ENCODE peak calls at places on chromosome 13, in four cellular contexts. W is HEK293T; J is stimulated activated CD4-positive, alpha-beta T cell treated with anti-CD3 and anti-CD28 coated beads, Interleukin-12 subunit alpha, Interleukin-12 subunit beta, amount 100 ng/mL, for 24 hours; U is CD8-positive, alpha-beta memory T cell. T is an unnamed sample.
A peak's percentile ranks its signal among the peaks of the same experiment; 100 is the strongest.

GRCh38 chr13:40181203-40181845 is 485.1 kb downstream of the FOXO1 start:
- DNase-seq in J (no peak), U (no peak), W (peak; percentile 18), T (no peak)

GRCh38 chr13:81326913-81327312 is 986.0 kb upstream of the SPRY2 start:
- DNase-seq in U (no peak), W (no peak), J (no peak), T (no peak)

GRCh38 chr13:21583496-21583895 is 20.5 kb downstream of the MICU2 start:
- DNase-seq in U (no peak), J (no peak), W (no peak), T (no peak)

GRCh38 chr13:36709136-36709895 is 35.5 kb downstream of the SERTM1 start:
- DNase-seq in J (no peak), W (no peak), U (no peak), T (no peak)

GRCh38 chr13:99308481-99309087 is 1.4 kb upstream of the GPR183 start:
- DNase-seq in U (no peak), J (no peak), W (no peak), T (no peak)

GRCh38 chr13:113296842-113297369 is at the start of gene LAMP1:
- DNase-seq in W (peak; percentile 89), J (peak; percentile 99), U (peak; percentile 98), T (peak; percentile 90)

GRCh38 chr13:40375522-40376171 is 290.8 kb downstream of the FOXO1 start:
- DNase-seq in J (no peak), W (no peak), U (no peak), T (no peak)

GRCh38 chr13:42420304-42420703 is 148.4 kb downstream of the AKAP11 start:
- DNase-seq in J (peak; percentile 23), U (no peak), W (no peak), T (peak; percentile 57)

GRCh38 chr13:30829145-30829544 is 76.9 kb upstream of the MEDAG start:
- DNase-seq in W (no peak), U (no peak), J (no peak), T (no peak)

GRCh38 chr13:97434417-97435296 is 688 bp downstream of the RAP2A start:
- DNase-seq in J (peak; percentile 9), W (peak; percentile 6), U (peak; percentile 41), T (no peak)

GRCh38 chr13:100547805-100548204 is 40.8 kb downstream of the GGACT start:
- DNase-seq in U (no peak), J (no peak), W (no peak), T (no peak)

GRCh38 chr13:73874460-73874859 is 259.7 kb downstream of the KLF12 start:
- DNase-seq in W (no peak), U (no peak), J (no peak), T (no peak)

GRCh38 chr13:33940256-33940655 is 122.3 kb downstream of the RFC3 start:
- DNase-seq in W (no peak), U (no peak), J (no peak), T (no peak)

GRCh38 chr13:24627864-24628418 is 52.3 kb upstream of the ATP12A start:
- DNase-seq in U (no peak), W (no peak), J (no peak), T (no peak)

GRCh38 chr13:67229438-67230242 is 496 bp downstream of the PCDH9 start:
- DNase-seq in J (no peak), W (peak; percentile 55), U (peak; percentile 2), T (no peak)

GRCh38 chr13:93169980-93170379 is 56.6 kb upstream of the GPC6 start:
- DNase-seq in U (no peak), J (no peak), W (no peak), T (no peak)

GRCh38 chr13:113948034-113948742 is 25.7 kb downstream of the C13orf46 start:
- DNase-seq in W (no peak), U (no peak), J (no peak), T (no peak)

GRCh38 chr13:28031220-28031903 is 42.9 kb upstream of the URAD start:
- DNase-seq in U (no peak), J (no peak), W (no peak), T (no peak)

GRCh38 chr13:113863511-113864302 is at the start of gene GAS6:
- DNase-seq in U (no peak), W (peak; percentile 22), J (no peak), T (no peak)

GRCh38 chr13:70613295-70613694 is 505.0 kb upstream of the KLHL1 start:
- DNase-seq in J (no peak), W (peak; percentile 47), U (no peak), T (no peak)

GRCh38 chr13:50424993-50425392 is 409.7 kb downstream of the KCNRG start:
- DNase-seq in W (no peak), J (no peak), U (no peak), T (no peak)

GRCh38 chr13:36975172-36975571 is 24.0 kb downstream of the ALG5 start:
- DNase-seq in W (no peak), J (no peak), U (no peak), T (no peak)

GRCh38 chr13:99422556-99423220 is 78.6 kb upstream of the TM9SF2 start:
- DNase-seq in U (no peak), W (no peak), J (no peak), T (no peak)